ENCODE peak calls at places on chromosomes 1 and 21, in five cellular contexts. R is fibroblast of lung, C is endothelial cell, O is upper lobe of right lung, Q is lung. D is an unnamed sample.
A peak's percentile ranks its signal among the peaks of the same experiment; 100 is the strongest.

GRCh38 chr1:192632188-192632587 is 3.8 kb upstream of the RGS13 start:
- DNase-seq in R (no peak), C (no peak), O (no peak), Q (no peak), D (no peak)

GRCh38 chr21:42311816-42312625 is 3.2 kb downstream of the TFF3 start:
- DNase-seq in R (no peak), C (no peak), O (no peak), Q (no peak), D (no peak)

GRCh38 chr1:62295921-62296451 is 23.2 kb downstream of the KANK4 start:
- DNase-seq in R (peak; percentile 58), C (no peak), O (no peak), Q (no peak), D (no peak)

GRCh38 chr1:228379165-228379460 is 27.5 kb downstream of the TRIM11 start:
- DNase-seq in R (no peak), C (no peak), O (peak; percentile 73), Q (no peak), D (no peak)

GRCh38 chr21:15199940-15200339 is 135.1 kb upstream of the NRIP1 start:
- DNase-seq in R (no peak), C (no peak), O (no peak), Q (no peak), D (no peak)

GRCh38 chr1:117967472-117967871 is 37.9 kb downstream of the WDR3 start:
- DNase-seq in R (peak; percentile 77), C (no peak), O (no peak), Q (no peak), D (no peak)

GRCh38 chr21:41767606-41768370 is 936 bp upstream of the RIPK4 start:
- DNase-seq in R (no peak), C (peak; percentile 51), O (no peak), Q (no peak), D (peak; percentile 43)

GRCh38 chr1:43821471-43821870 is 112.1 kb upstream of the ARTN start:
- DNase-seq in R (no peak), C (no peak), O (no peak), Q (no peak), D (no peak)

GRCh38 chr1:1946540-1946939 is 27.5 kb upstream of the TMEM52 start:
- DNase-seq in R (peak; percentile 15), C (no peak), O (peak; percentile 81), Q (peak; percentile 52), D (no peak)

GRCh38 chr1:116910379-116911165 is 856 bp downstream of the PTGFRN start:
- DNase-seq in R (no peak), C (peak; percentile 55), O (peak; percentile 85), Q (peak; percentile 47), D (no peak)

GRCh38 chr1:153561401-153561985 is 4.2 kb downstream of the S100A2 start:
- DNase-seq in R (no peak), C (no peak), O (peak; percentile 48), Q (no peak), D (no peak)

GRCh38 chr1:116465845-116466685 is 93.0 kb downstream of the ATP1A1 start:
- DNase-seq in R (no peak), C (no peak), O (no peak), Q (no peak), D (no peak)

GRCh38 chr1:184954232-184954995 is 19.9 kb downstream of the NIBAN1 start:
- DNase-seq in R (no peak), C (no peak), O (no peak), Q (no peak), D (no peak)
- TF ChIP-seq CTCF in R (no peak), C (no peak), O (no peak), Q (no peak), D (no peak)

DNA sequence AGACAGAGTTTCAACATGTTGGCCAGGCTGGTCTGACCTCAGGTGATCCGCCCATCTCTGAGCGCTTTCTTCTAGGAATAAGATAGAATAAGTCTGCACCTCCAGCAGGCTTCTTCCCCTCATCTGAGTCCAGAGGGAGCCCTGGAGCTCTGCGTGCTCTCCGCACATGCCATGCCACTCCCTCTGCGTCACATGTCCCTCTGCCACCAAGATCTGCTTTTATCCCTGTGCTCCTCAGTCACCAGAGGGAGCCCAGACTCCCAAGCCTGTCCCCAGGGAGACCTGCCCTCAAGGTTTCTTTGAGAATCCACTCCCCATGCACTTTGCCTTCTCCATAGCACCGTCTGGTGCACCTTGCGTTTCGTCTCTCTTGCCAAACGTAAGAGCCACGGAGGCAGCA is 213.0 kb downstream of the CAMTA1 start:
- DNase-seq in R (no peak), C (peak; percentile 26), O (no peak), Q (no peak), D (no peak)
- TF ChIP-seq CTCF in R (no peak), C (no peak), O (no peak), Q (no peak), D (no peak)

DNA sequence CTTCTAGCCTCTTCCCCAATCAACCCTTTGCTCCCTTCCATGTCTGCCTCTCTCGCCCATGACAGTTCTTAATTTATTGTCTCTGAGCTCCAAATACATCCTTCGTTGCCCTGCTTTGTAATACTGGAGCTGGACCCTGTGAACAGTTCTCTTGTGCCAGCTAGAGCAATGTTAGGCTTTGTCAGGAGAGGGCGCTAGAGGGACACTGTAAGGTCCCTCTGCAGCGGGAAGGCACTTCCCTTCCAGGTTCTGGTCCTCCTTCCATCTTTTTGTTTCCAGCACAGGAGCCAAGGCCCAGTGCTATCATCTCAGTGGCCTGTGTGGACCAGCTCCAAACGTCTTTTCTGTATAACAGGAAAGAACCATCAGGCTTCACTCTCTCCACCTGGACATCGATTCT is 95.9 kb downstream of the PTPRU start:
- DNase-seq in R (peak; percentile 44), C (peak; percentile 67), O (peak; percentile 55), Q (peak; percentile 37), D (no peak)
- TF ChIP-seq CTCF in R (peak; percentile 31), C (peak; percentile 65), O (peak; percentile 44), Q (no peak), D (peak; percentile 53)

DNA sequence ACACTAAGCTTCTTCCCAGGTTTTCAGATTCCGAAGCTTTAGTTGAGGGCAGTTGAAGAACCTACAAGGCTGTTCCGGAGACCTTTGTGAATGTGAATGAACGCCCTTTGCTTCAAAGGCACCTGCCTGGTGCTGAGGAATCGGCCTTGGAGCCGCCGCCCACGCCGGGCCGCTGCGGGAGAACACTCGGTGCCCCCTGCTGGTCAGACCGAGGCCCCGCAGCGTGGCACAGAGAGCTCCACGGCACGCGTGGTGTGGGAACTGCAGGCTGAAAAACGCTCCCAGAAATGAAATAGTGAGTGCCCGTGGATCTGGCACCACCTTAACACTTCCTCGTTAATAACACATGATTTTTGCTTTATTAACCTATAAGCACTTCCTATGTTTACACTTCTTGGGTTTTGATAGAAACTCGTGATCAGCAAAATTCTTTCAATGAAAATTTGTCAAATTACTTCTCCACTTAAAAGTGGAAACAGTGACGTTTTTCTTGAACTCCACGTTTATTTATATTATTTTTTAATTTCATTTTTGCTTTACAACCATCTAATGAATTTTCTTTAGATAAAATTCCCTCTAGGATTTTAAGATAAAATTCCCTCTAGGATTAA is 460.6 kb downstream of the DSCAM start:
- DNase-seq in R (no peak), C (peak; percentile 13), O (peak; percentile 81), Q (peak; percentile 34), D (no peak)
- TF ChIP-seq CTCF in R (peak; percentile 56), C (peak; percentile 59), O (peak; percentile 65), Q (peak; percentile 2), D (peak; percentile 38)

DNA sequence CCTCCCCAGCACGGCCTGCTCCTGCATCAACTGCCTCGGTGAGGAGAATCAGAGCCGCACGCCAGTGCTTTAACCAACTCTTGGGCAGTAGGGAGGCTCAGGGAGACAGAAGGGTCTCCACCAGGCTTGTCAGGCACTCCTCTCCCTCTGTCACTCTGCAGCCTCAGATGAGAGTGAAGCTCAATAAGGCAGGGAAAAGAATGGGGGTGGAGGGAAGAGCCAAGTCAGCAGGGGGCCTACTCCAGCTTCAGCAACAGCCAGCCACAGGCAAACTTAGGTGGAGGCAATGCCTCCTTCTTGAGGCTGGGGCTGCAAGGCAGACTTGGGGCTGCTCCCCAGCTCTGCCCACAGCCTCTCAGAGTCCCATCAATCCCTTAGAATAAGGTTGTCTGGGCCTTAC is 51.8 kb upstream of the A3GALT2 start:
- DNase-seq in R (no peak), C (no peak), O (no peak), Q (no peak), D (no peak)
- TF ChIP-seq CTCF in R (no peak), C (no peak), O (no peak), Q (no peak), D (no peak)

GRCh38 chr1:186772228-186772627 is 56.5 kb upstream of the PLA2G4A start:
- DNase-seq in R (no peak), C (no peak), O (no peak), Q (no peak), D (no peak)
- TF ChIP-seq CTCF in R (no peak), C (no peak), O (no peak), Q (no peak), D (no peak)

GRCh38 chr21:16942703-16943102 is 570.1 kb upstream of the CXADR start:
- DNase-seq in R (peak; percentile 37), C (peak; percentile 23), O (no peak), Q (no peak), D (no peak)
- TF ChIP-seq CTCF in R (peak; percentile 30), C (no peak), O (no peak), Q (no peak), D (no peak)

GRCh38 chr1:234780531-234781162 is 170.7 kb upstream of the IRF2BP2 start:
- DNase-seq in R (no peak), C (no peak), O (no peak), Q (no peak), D (no peak)

GRCh38 chr1:234780112-234780511 is 170.1 kb upstream of the IRF2BP2 start:
- DNase-seq in R (no peak), C (no peak), O (no peak), Q (no peak), D (no peak)

GRCh38 chr1:234782057-234782800 is 172.3 kb upstream of the IRF2BP2 start:
- DNase-seq in R (no peak), C (no peak), O (no peak), Q (no peak), D (no peak)

GRCh38 chr1:234782821-234783220 is 172.8 kb upstream of the IRF2BP2 start:
- DNase-seq in R (no peak), C (no peak), O (no peak), Q (no peak), D (no peak)

DNA sequence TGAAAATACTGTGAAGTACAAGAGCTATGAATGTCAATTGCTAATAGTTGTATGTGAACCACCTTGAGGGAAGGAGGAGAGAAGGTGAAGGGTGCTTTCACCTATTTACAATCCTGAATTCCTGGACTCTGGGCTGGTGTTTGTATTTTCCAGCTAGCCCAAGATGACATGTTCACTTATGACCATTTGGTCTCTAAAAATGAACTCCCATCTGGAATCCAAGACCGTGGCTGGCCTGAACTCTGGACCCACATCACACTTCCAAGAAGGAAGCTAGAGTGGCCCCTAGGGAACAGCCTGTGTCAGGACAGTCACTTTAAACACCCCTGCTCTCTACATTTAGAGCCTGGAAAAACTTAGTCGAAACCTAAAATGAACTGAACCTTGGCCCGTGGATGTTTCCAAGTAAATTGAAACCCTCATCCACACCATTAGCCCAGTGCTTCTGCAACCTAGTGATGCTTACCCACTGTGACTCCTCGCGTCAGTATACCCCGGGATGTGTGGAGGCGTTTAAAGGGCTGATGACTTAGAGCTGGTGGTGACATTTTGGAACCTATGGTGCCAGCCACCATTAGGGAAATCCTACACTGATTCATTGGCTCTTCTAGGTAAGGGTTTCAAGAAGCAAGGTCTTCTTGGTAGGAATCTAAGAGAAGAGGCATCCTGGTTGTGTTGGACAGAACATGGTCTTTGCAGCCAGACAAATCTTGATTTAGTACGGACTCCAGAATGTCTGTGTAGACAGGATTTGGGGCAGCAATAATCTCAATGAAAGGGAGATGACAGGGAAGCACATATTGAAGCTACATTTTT is 171.5 kb upstream of the IRF2BP2 start:
- DNase-seq in R (no peak), C (no peak), O (no peak), Q (no peak), D (no peak)
- TF ChIP-seq CTCF in R (no peak), C (no peak), O (no peak), Q (no peak), D (no peak)

D was measured in GM13977.